ENCODE peak calls at places on chromosome X, in nine cellular contexts. V, X, E, Z, D, F, U, Q and N are unnamed samples. For H3K4me1, the result is how much of the 10 kb centered on the place peaks cover.

GRCh38 chrX:150926304-150926703 is 27.8 kb upstream of the CD99L2 start:
- DNase-seq in X (no peak), D (no peak), E (no peak), V (no peak), Z (no peak), F (no peak), Q (no peak), U (no peak), N (no peak)

GRCh38 chrX:108199691-108200090 is 108.1 kb downstream of the ATG4A start:
- DNase-seq in Z (peak), D (no peak), Q (no peak), U (no peak), V (no peak), F (peak), X (no peak), E (no peak), N (no peak)

GRCh38 chrX:14777484-14777883 is 95.4 kb downstream of the FANCB start:
- DNase-seq in V (no peak), Q (no peak), Z (no peak), E (no peak), D (no peak), F (no peak), X (no peak), U (no peak), N (no peak)

GRCh38 chrX:77953300-77953699 is 16.1 kb downstream of the PGAM4 start:
- DNase-seq in X (no peak), Q (no peak), U (no peak), E (no peak), D (no peak), F (no peak), V (no peak), Z (no peak), N (no peak)

GRCh38 chrX:135973025-135973547 is 702 bp downstream of the MMGT1 start:
- DNase-seq in Q (no peak), X (no peak), F (no peak), Z (peak), V (no peak), U (peak), D (no peak), E (no peak), N (no peak)

GRCh38 chrX:101823236-101823635 is 108.6 kb downstream of the ZMAT1 start:
- DNase-seq in E (no peak), Q (no peak), Z (no peak), F (no peak), V (no peak), D (no peak), X (no peak), U (no peak), N (no peak)

GRCh38 chrX:10014462-10015373 is 47.6 kb downstream of the CLDN34 start:
- DNase-seq in Q (peak), V (peak), X (peak), Z (peak), E (peak), U (peak), F (peak), D (peak), N (peak)

GRCh38 chrX:120302434-120302833 is 8.8 kb downstream of the TMEM255A start:
- DNase-seq in Q (no peak), E (no peak), V (no peak), D (no peak), U (no peak), Z (no peak), F (no peak), X (no peak), N (no peak)

GRCh38 chrX:115018040-115018647 is 728 bp upstream of the IL13RA2 start:
- DNase-seq in V (no peak), X (no peak), Z (no peak), E (no peak), F (no peak), U (no peak), D (no peak), Q (no peak), N (no peak)

GRCh38 chrX:42976729-42977366 is 198.9 kb upstream of the PPP1R2C start:
- DNase-seq in D (no peak), E (no peak), U (no peak), X (no peak), Q (no peak), V (no peak), Z (no peak), F (no peak), N (peak)

GRCh38 chrX:19377799-19378198 is 34.1 kb downstream of the PDHA1 start:
- DNase-seq in D (no peak), U (no peak), E (peak), X (no peak), Q (no peak), V (no peak), Z (no peak), F (no peak), N (no peak)

GRCh38 chrX:132843387-132843786 is 115.0 kb downstream of the HS6ST2 start:
- DNase-seq in F (no peak), X (no peak), Z (no peak), E (no peak), Q (no peak), D (no peak), V (no peak), U (no peak), N (no peak)

GRCh38 chrX:5708209-5708608 is 520.5 kb downstream of the NLGN4X start:
- DNase-seq in U (no peak), Q (no peak), Z (no peak), V (no peak), X (no peak), D (no peak), F (no peak), E (no peak), N (no peak)

GRCh38 chrX:153513265-153513664 is 4.2 kb upstream of the ATP2B3 start:
- DNase-seq in U (no peak), X (no peak), Q (no peak), V (no peak), F (no peak), Z (no peak), D (no peak), E (no peak), N (no peak)
- H3K4me1 ChIP-seq in U (under half), X (under half), Q (under half), V (under half), F (under half), Z (under half), D (under half), E (under half), N (under half)

GRCh38 chrX:55867254-55867653 is 149.7 kb downstream of the RRAGB start:
- DNase-seq in E (no peak), Q (no peak), X (no peak), Z (no peak), V (no peak), F (no peak), D (no peak), U (no peak), N (no peak)
- TF ChIP-seq EP300 in E (no peak), Q (no peak), X (no peak), Z (no peak), V (no peak), F (no peak), D (no peak), U (no peak), N (no peak)

DNA sequence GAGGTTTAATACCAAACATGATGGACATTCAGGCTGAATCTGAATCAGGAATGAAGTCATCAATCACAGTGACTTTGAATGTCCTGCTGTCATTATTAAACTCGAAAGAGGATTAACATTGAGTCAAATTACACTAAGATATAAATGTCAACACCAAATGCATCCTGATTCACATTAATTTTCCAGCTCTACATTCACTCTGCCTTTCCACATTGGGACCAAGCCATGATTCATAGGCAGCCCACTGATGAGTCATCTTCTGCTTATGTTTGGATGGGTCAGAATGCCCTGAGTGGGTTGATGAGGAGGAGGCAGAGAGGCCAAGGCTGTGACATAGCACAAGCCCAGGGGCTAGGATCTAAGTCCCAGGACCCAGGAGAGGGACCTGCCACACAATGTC is 247.6 kb upstream of the RPS6KA3 start:
- DNase-seq in X (no peak), D (no peak), Z (peak), E (no peak), U (no peak), Q (no peak), F (peak), V (no peak), N (no peak)
- H3K4me1 ChIP-seq in X (under half), D (under half), Z (under half), E (under half), U (under half), Q (under half), F (under half), V (under half), N (under half)

DNA sequence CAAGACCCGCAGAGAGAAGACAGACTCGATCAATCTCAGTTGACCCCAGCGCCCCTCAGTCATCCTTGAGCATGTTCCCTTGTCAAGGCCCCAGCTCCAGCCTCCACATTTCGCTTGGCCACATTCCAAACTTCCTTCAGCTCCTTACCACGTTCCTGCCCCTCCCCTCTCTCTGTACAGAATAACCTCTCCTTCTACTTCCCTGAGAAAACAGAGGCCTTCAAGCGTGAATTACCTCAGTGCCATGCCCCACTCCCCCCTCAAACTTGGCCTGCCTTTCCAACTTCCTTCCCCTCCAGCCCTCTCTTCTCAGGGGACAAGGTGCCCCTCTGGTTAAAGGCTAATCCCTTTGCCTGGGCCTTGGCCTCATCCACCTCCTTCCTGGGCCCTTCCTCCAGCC is 3.2 kb upstream of the RIPPLY1 start:
- DNase-seq in Q (no peak), U (no peak), E (no peak), X (no peak), D (no peak), V (no peak), F (no peak), Z (no peak), N (no peak)
- TF ChIP-seq EP300 in Q (no peak), U (no peak), E (no peak), X (no peak), D (no peak), V (no peak), F (no peak), Z (no peak), N (no peak)

GRCh38 chrX:153970398-153971123 is 1.1 kb downstream of the HCFC1 start:
- DNase-seq in Z (no peak), D (no peak), U (peak), X (no peak), E (peak), V (no peak), Q (no peak), F (peak), N (no peak)
- H3K4me1 ChIP-seq in Z (under half), D (under half), U (under half), X (half or more), E (under half), V (half or more), Q (half or more), F (half or more), N (half or more)

DNA sequence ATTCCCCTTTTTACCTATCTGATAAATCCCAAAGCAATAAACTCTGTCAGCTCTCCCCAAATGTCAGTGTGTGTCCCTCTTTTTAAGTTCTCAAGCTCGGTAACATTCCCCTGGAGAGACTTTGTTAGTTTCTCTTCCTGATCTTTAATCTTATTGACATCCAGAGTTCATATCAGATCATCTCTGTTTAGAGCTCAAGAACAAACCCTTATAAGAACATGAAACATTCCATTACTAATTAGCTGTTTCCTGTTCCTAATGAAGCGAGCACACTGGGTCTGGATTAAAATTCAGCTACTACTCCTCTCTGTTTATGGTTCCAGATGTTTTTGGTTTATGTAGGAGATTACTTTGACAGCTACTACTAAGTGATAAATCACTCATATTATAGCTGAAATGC is 681.5 kb downstream of the DACH2 start:
- DNase-seq in U (no peak), V (no peak), D (no peak), Q (no peak), Z (no peak), F (no peak), X (no peak), E (no peak), N (no peak)
- TF ChIP-seq EP300 in U (no peak), V (no peak), D (no peak), Q (no peak), Z (no peak), F (no peak), X (no peak), E (no peak), N (no peak)

GRCh38 chrX:65686246-65686645 is 18.8 kb downstream of the MSN start:
- DNase-seq in Z (no peak), X (no peak), D (no peak), F (no peak), E (no peak), Q (no peak), V (no peak), U (no peak), N (no peak)

GRCh38 chrX:65687367-65687766 is 19.9 kb downstream of the MSN start:
- DNase-seq in Z (no peak), E (no peak), X (no peak), Q (no peak), U (no peak), V (no peak), F (no peak), D (no peak), N (no peak)

GRCh38 chrX:65688403-65688881 is 21.0 kb downstream of the MSN start:
- DNase-seq in Q (no peak), U (no peak), E (no peak), V (no peak), F (no peak), Z (no peak), X (no peak), D (no peak), N (no peak)

GRCh38 chrX:65690057-65690855 is 22.8 kb downstream of the MSN start:
- DNase-seq in X (no peak), E (peak), D (no peak), U (no peak), Z (no peak), Q (no peak), F (no peak), V (no peak), N (no peak)

DNA sequence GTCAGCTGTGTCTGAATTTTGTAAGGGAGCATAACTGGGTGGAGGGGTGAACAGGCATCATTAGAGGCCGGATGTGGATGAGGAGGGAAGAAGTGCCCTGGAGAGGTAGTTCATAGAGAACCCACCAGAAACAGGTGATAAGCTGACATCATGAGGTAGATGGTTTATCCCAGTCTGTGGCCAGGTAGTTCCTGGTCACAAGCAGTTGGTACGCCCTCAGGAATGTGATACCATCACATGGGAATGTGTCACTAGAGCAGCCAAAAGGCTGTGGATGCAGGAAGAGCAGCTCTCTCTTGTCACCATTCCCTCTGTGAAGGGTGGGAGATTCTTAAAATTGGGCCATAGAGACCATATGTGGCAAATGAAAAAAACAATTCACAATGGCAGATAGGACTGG is 21.9 kb downstream of the MSN start:
- DNase-seq in F (no peak), X (no peak), Q (no peak), V (no peak), D (no peak), Z (no peak), U (no peak), E (no peak), N (no peak)
- H3K4me1 ChIP-seq in F (under half), X (half or more), Q (half or more), V (half or more), D (under half), Z (half or more), U (under half), E (under half), N (under half)